ENCODE peak calls at places on chromosome 10, in six cellular contexts. Y is suprapubic skin; O is A549; Z is lung; J is K562; D is CD8-positive, alpha-beta T cell. X is an unnamed sample.

GRCh38 chr10:30999084-30999712 is 32.5 kb downstream of the ZNF438 start:
- DNase-seq in Y (no peak), O (no peak), Z (no peak), J (no peak), D (no peak), X (no peak)

GRCh38 chr10:1157615-1157933 is 101.4 kb downstream of the WDR37 start:
- DNase-seq in Y (no peak), O (no peak), Z (no peak), J (no peak), D (no peak), X (no peak)

GRCh38 chr10:131590567-131590966 is 279.0 kb upstream of the TCERG1L start:
- DNase-seq in Y (no peak), O (no peak), Z (no peak), J (no peak), D (no peak), X (no peak)

GRCh38 chr10:107986571-107986970 is 822.1 kb upstream of the SORCS1 start:
- DNase-seq in Y (no peak), O (no peak), Z (no peak), J (no peak), D (no peak), X (no peak)

GRCh38 chr10:59872892-59873463 is 33.4 kb downstream of the CCDC6 start:
- DNase-seq in Y (no peak), O (no peak), Z (peak), J (no peak), D (no peak), X (peak)

GRCh38 chr10:124280916-124281315 is 137.8 kb downstream of the OAT start:
- DNase-seq in Y (no peak), O (no peak), Z (no peak), J (no peak), D (no peak), X (no peak)

GRCh38 chr10:16779375-16779774 is 37.8 kb downstream of the RSU1 start:
- DNase-seq in Y (no peak), O (no peak), Z (no peak), J (no peak), D (peak), X (no peak)

GRCh38 chr10:84270708-84271107 is 25.9 kb downstream of the RGR start:
- DNase-seq in Y (no peak), O (no peak), Z (no peak), J (no peak), D (no peak), X (no peak)

GRCh38 chr10:126006906-126007305 is 110.5 kb downstream of the FANK1 start:
- DNase-seq in Y (no peak), O (no peak), Z (no peak), J (no peak), D (no peak), X (no peak)

GRCh38 chr10:124962421-124962820 is 20.5 kb downstream of the ZRANB1 start:
- DNase-seq in Y (no peak), O (no peak), Z (no peak), J (no peak), D (no peak), X (no peak)

GRCh38 chr10:3426190-3426845 is 253.7 kb upstream of the PITRM1 start:
- DNase-seq in Y (no peak), O (no peak), Z (no peak), J (no peak), D (no peak), X (peak)

GRCh38 chr10:16843252-16843870 is 26.1 kb upstream of the RSU1 start:
- DNase-seq in Y (no peak), O (peak), Z (no peak), J (no peak), D (peak), X (no peak)

GRCh38 chr10:24962998-24963397 is 10.6 kb upstream of the PRTFDC1 start:
- DNase-seq in Y (no peak), O (no peak), Z (no peak), J (no peak), D (no peak), X (peak)

GRCh38 chr10:27072436-27073114 is 27.7 kb downstream of the ANKRD26 start:
- DNase-seq in Y (no peak), O (no peak), Z (no peak), J (peak), D (no peak), X (no peak)

GRCh38 chr10:18400201-18400910 is 251.0 kb downstream of the NSUN6 start:
- DNase-seq in Y (no peak), O (no peak), Z (no peak), J (peak), D (no peak), X (peak)

GRCh38 chr10:97334370-97335175 is at the start of gene FRAT2:
- DNase-seq in Y (peak), O (peak), Z (peak), J (peak), D (peak), X (peak)

GRCh38 chr10:17747883-17748550 is 4.0 kb upstream of the TMEM236 start:
- DNase-seq in Y (no peak), O (no peak), Z (no peak), J (no peak), D (no peak), X (no peak)

GRCh38 chr10:65194555-65194954 is 1673.4 kb downstream of the REEP3 start:
- DNase-seq in Y (no peak), O (no peak), Z (no peak), J (no peak), D (no peak), X (no peak)

GRCh38 chr10:7562026-7562425 is 104.7 kb downstream of the ITIH5 start:
- DNase-seq in Y (no peak), O (no peak), Z (no peak), J (no peak), D (no peak), X (no peak)

GRCh38 chr10:103800789-103801540 is 54.4 kb downstream of the SH3PXD2A start:
- DNase-seq in Y (no peak), O (no peak), Z (no peak), J (no peak), D (peak), X (no peak)

GRCh38 chr10:31886885-31887284 is 41.7 kb downstream of the ARHGAP12 start:
- DNase-seq in Y (no peak), O (no peak), Z (no peak), J (no peak), D (no peak), X (no peak)

GRCh38 chr10:19031763-19032162 is 16.8 kb upstream of the MALRD1 start:
- DNase-seq in Y (no peak), O (no peak), Z (no peak), J (no peak), D (no peak), X (no peak)

GRCh38 chr10:110387983-110388681 is 83.4 kb upstream of the SMNDC1 start:
- DNase-seq in Y (no peak), O (no peak), Z (no peak), J (no peak), D (no peak), X (no peak)

GRCh38 chr10:130854151-130854550 is 457.4 kb downstream of the TCERG1L start:
- DNase-seq in Y (no peak), O (no peak), Z (no peak), J (no peak), D (no peak), X (no peak)

DNA sequence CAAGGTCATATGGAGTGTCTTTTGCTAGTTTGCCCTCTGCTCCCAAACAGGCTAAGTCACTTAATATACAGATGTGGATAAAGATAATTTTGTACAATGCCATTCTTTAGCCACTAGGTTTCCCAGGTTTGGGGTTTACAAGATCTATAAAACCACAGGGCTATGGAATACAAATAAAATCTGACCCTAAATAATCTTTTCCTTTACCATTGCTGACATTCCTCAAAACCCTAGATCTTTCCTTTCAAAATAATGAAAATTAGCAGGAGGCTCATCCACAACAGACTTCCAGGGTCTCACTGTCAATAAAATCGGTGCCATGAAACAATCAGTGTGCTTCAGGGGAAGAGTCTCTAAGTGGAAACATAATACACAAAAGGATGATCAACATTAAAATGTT is 148.4 kb downstream of the CPEB3 start:
- DNase-seq in Y (no peak), O (no peak), Z (no peak), J (no peak), D (no peak), X (no peak)
- TF ChIP-seq CTCF in Y (no peak), O (no peak), Z (no peak), J (no peak), D (no peak), X (no peak)

GRCh38 chr10:61390841-61391240 is 62.3 kb downstream of the TMEM26 start:
- DNase-seq in Y (no peak), O (no peak), Z (no peak), J (no peak), D (no peak), X (no peak)
- H3K4me3 ChIP-seq in Y (no peak), O (no peak), Z (no peak), J (no peak), D (no peak), X (no peak)

GRCh38 chr10:5645944-5646617 is 20.3 kb downstream of the ASB13 start:
- DNase-seq in Y (no peak), O (no peak), Z (no peak), J (no peak), D (no peak), X (peak)

GRCh38 chr10:5641501-5641900 is 24.9 kb downstream of the ASB13 start:
- DNase-seq in Y (no peak), O (no peak), Z (no peak), J (no peak), D (no peak), X (no peak)

GRCh38 chr10:5644930-5645329 is 21.5 kb downstream of the ASB13 start:
- DNase-seq in Y (no peak), O (no peak), Z (no peak), J (no peak), D (no peak), X (no peak)

GRCh38 chr10:5645375-5645774 is 21.0 kb downstream of the ASB13 start:
- DNase-seq in Y (no peak), O (no peak), Z (no peak), J (no peak), D (no peak), X (peak)

GRCh38 chr10:5643356-5643755 is 23.0 kb downstream of the ASB13 start:
- DNase-seq in Y (no peak), O (no peak), Z (no peak), J (no peak), D (no peak), X (no peak)
- H3K27ac ChIP-seq in Y (peak), O (no peak), Z (no peak), J (no peak), D (no peak), X (no peak)

GRCh38 chr10:102268333-102268999 is 23.1 kb downstream of the GBF1 start:
- DNase-seq in Y (no peak), O (no peak), Z (no peak), J (no peak), D (no peak), X (no peak)
- TF ChIP-seq CTCF in Y (no peak), O (no peak), Z (no peak), J (no peak), D (no peak), X (no peak)

DNA sequence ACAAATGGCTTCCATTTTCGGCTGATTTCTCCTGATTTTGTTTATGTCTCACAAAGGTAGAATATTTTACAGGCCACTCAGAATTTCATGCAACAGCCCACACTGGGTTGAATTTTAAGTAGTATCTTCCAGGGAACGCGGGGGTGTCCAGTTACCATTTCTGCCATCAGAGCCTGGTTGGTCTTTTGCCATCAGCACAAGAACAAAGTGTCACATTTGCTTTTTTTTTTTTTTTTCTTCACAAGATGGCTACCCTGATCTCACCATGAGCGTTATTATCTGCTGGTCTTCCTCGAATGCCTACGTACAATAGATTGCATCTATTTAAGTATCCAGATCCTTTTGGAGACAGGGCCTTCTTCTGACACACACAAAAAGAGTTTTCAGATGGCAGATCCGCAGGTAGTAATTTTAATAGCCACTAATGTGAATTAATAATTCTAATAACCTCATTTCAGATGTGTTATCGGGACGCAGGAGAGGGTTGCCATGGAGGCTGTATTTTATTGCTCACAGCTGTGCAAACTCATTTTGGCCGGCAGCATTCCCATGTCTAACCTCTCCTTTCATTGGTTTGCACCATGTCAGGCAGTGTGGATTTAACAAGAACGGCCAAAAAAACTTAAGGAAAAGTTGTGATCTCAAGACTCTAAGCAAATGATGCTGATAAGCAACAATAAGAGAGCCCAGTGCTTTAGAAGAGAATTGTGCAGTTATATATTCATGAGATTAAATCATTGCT is 88.5 kb upstream of the NRP1 start:
- DNase-seq in Y (no peak), O (no peak), Z (no peak), J (no peak), D (no peak), X (no peak)
- H3K4me3 ChIP-seq in Y (no peak), O (no peak), Z (no peak), J (no peak), D (no peak), X (no peak)

GRCh38 chr10:95513008-95513589 is 48.1 kb downstream of the SORBS1 start:
- DNase-seq in Y (no peak), O (no peak), Z (no peak), J (no peak), D (no peak), X (peak)

GRCh38 chr10:95516774-95517373 is 44.3 kb downstream of the SORBS1 start:
- DNase-seq in Y (no peak), O (no peak), Z (no peak), J (no peak), D (no peak), X (no peak)

GRCh38 chr10:95517536-95518454 is 43.4 kb downstream of the SORBS1 start:
- DNase-seq in Y (no peak), O (no peak), Z (no peak), J (peak), D (no peak), X (peak)

GRCh38 chr10:95511314-95511713 is 49.9 kb downstream of the SORBS1 start:
- DNase-seq in Y (no peak), O (no peak), Z (no peak), J (no peak), D (no peak), X (no peak)

GRCh38 chr10:95513941-95514392 is 47.2 kb downstream of the SORBS1 start:
- DNase-seq in Y (no peak), O (peak), Z (no peak), J (no peak), D (no peak), X (no peak)
- H3K27ac ChIP-seq in Y (peak), O (no peak), Z (no peak), J (no peak), D (no peak), X (peak)

GRCh38 chr10:91287276-91287675 is 66.8 kb downstream of the PCGF5 start:
- DNase-seq in Y (no peak), O (no peak), Z (no peak), J (no peak), D (no peak), X (no peak)
- TF ChIP-seq CTCF in Y (no peak), O (no peak), Z (no peak), J (no peak), D (no peak), X (no peak)

X was measured in colonic mucosa.